ENCODE peak calls at places on chromosomes 11 and 22, in five cellular contexts. R is stimulated activated CD8-positive, alpha-beta memory T cell treated with anti-CD3 and anti-CD28 coated beads, Interleukin-15, amount 100 ng/mL, for 24 hours; H is activated CD8-positive, alpha-beta T cell treated with anti-CD3 and anti-CD28 coated beads for 36 hours; V is NCI-H345; W is lower leg skin. X is an unnamed sample.
A peak's percentile ranks its signal among the peaks of the same experiment; 100 is the strongest.

GRCh38 chr11:25163421-25163820 is 666.6 kb downstream of the LUZP2 start:
- DNase-seq in R (no peak), H (no peak), V (no peak), W (no peak), X (no peak)

GRCh38 chr11:76698321-76699043 is 27.9 kb upstream of the LRRC32 start:
- DNase-seq in R (no peak), H (no peak), V (no peak), W (no peak), X (no peak)

GRCh38 chr11:72972541-72973128 is 158.4 kb downstream of the ATG16L2 start:
- DNase-seq in R (no peak), H (no peak), V (no peak), W (no peak), X (no peak)

GRCh38 chr11:62804310-62805043 is 763 bp downstream of the NXF1 start:
- DNase-seq in R (no peak), H (no peak), V (no peak), W (no peak), X (no peak)

GRCh38 chr22:49301398-49302149 is 526.1 kb downstream of the BRD1 start:
- DNase-seq in R (no peak), H (no peak), V (no peak), W (no peak), X (no peak)

GRCh38 chr22:45546333-45547015 is 43.8 kb downstream of the FBLN1 start:
- DNase-seq in R (no peak), H (no peak), V (no peak), W (no peak), X (no peak)

GRCh38 chr22:39634530-39635399 is 64.2 kb downstream of the CACNA1I start:
- DNase-seq in R (no peak), H (peak; percentile 40), V (no peak), W (peak; percentile 39), X (no peak)

GRCh38 chr11:45468265-45468856 is 182.2 kb upstream of the SYT13 start:
- DNase-seq in R (no peak), H (no peak), V (no peak), W (no peak), X (no peak)

GRCh38 chr22:44192098-44192810 is 11.5 kb downstream of the PARVG start:
- DNase-seq in R (no peak), H (peak; percentile 75), V (no peak), W (no peak), X (peak; percentile 8)

GRCh38 chr11:28615542-28615941 is 507.4 kb downstream of the METTL15 start:
- DNase-seq in R (no peak), H (no peak), V (peak; percentile 48), W (no peak), X (no peak)

GRCh38 chr22:50361222-50361621 is 18.1 kb downstream of the PPP6R2 start:
- DNase-seq in R (no peak), H (peak; percentile 38), V (no peak), W (no peak), X (no peak)

GRCh38 chr11:83978942-83979341 is 692.8 kb upstream of the CCDC90B start:
- DNase-seq in R (no peak), H (no peak), V (no peak), W (no peak), X (no peak)

GRCh38 chr22:19578180-19579004 is 54.2 kb upstream of the CLDN5 start:
- DNase-seq in R (no peak), H (no peak), V (no peak), W (no peak), X (no peak)

GRCh38 chr11:838441-839279 is 3.7 kb downstream of the POLR2L start:
- DNase-seq in R (no peak), H (no peak), V (no peak), W (no peak), X (no peak)

GRCh38 chr11:126122863-126123262 is 60.2 kb upstream of the CDON start:
- DNase-seq in R (no peak), H (no peak), V (no peak), W (no peak), X (no peak)

GRCh38 chr22:19877626-19878339 is 23.1 kb upstream of the GNB1L start:
- DNase-seq in R (no peak), H (peak; percentile 1), V (no peak), W (no peak), X (no peak)

GRCh38 chr11:57339305-57339704 is 1.2 kb downstream of the P2RX3 start:
- DNase-seq in R (no peak), H (no peak), V (no peak), W (no peak), X (no peak)

GRCh38 chr11:11408436-11409221 is 55.6 kb upstream of the CSNK2A3 start:
- DNase-seq in R (no peak), H (no peak), V (no peak), W (no peak), X (no peak)

GRCh38 chr11:8056810-8057463 is 24.1 kb upstream of the TUB start:
- DNase-seq in R (no peak), H (no peak), V (no peak), W (peak; percentile 87), X (no peak)

GRCh38 chr22:49212466-49212865 is 615.2 kb downstream of the BRD1 start:
- DNase-seq in R (no peak), H (no peak), V (no peak), W (no peak), X (no peak)

GRCh38 chr11:79054636-79055035 is 386.2 kb downstream of the TENM4 start:
- DNase-seq in R (no peak), H (no peak), V (no peak), W (no peak), X (no peak)

GRCh38 chr11:74990941-74991340 is 2.2 kb downstream of the NEU3 start:
- DNase-seq in R (no peak), H (no peak), V (no peak), W (no peak), X (no peak)

GRCh38 chr11:117984471-117984870 is 1.7 kb upstream of the IL10RA start:
- DNase-seq in R (no peak), H (peak; percentile 40), V (no peak), W (no peak), X (no peak)

GRCh38 chr11:16963316-16963876 is 50.8 kb downstream of the PLEKHA7 start:
- DNase-seq in R (no peak), H (no peak), V (no peak), W (no peak), X (no peak)

GRCh38 chr22:44254811-44255210 is 57.9 kb downstream of the SHISAL1 start:
- DNase-seq in R (no peak), H (no peak), V (no peak), W (no peak), X (no peak)

GRCh38 chr11:86499723-86500129 is 125.0 kb downstream of the CCDC81 start:
- DNase-seq in R (no peak), H (no peak), V (no peak), W (no peak), X (no peak)

GRCh38 chr22:23574371-23574811 is 5.7 kb downstream of the IGLL1 start:
- DNase-seq in R (no peak), H (no peak), V (no peak), W (no peak), X (no peak)

GRCh38 chr11:70466596-70466995 is 68.3 kb downstream of the CTTN start:
- DNase-seq in R (no peak), H (no peak), V (no peak), W (no peak), X (no peak)